ENCODE peak calls at places on chromosome 7, in ten cellular contexts. O is A172; D is adipocyte; R is activated CD8-positive, alpha-beta memory T cell treated with anti-CD3 and anti-CD28 coated beads, Interleukin-2, amount 50 U/mL, for 4 hours; C is NAMALWA; M is right cardiac atrium; A is non-pigmented ciliary epithelial cell; J is activated effector memory CD4-positive, alpha-beta T cell treated with anti-CD3 and anti-CD28 coated beads, Interleukin-2, amount 50 U/mL, for 16 hours; G is head of caudate nucleus; L is neuronal stem cell. X is an unnamed sample.

GRCh38 chr7:128257458-128257857 is 16.4 kb downstream of the LEP start:
- DNase-seq in L (no peak), R (no peak), G (no peak), J (peak), C (no peak), A (no peak), D (no peak), O (no peak), M (no peak), X (no peak)

GRCh38 chr7:106332186-106332585 is 47.4 kb upstream of the NAMPT start:
- DNase-seq in J (no peak), D (no peak), R (no peak), M (no peak), O (no peak), L (no peak), G (no peak), A (no peak), C (no peak), X (no peak)

GRCh38 chr7:30750574-30751256 is 1.2 kb upstream of the INMT start:
- DNase-seq in M (peak), L (no peak), D (peak), J (no peak), A (peak), C (no peak), O (peak), G (no peak), R (no peak), X (peak)

GRCh38 chr7:79317728-79318127 is 135.7 kb downstream of the MAGI2 start:
- DNase-seq in D (peak), R (no peak), M (no peak), C (no peak), L (no peak), J (no peak), A (peak), G (no peak), O (peak), X (no peak)

GRCh38 chr7:79185605-79186004 is 267.9 kb downstream of the MAGI2 start:
- DNase-seq in G (no peak), M (no peak), A (no peak), J (no peak), C (no peak), O (no peak), L (no peak), D (no peak), R (no peak), X (no peak)

GRCh38 chr7:111232249-111233084 is 141.5 kb downstream of the LRRN3 start:
- DNase-seq in J (no peak), C (no peak), D (peak), A (peak), R (no peak), L (no peak), O (peak), G (no peak), M (no peak), X (no peak)

GRCh38 chr7:33076737-33077136 is 14.2 kb upstream of the NT5C3A start:
- DNase-seq in M (no peak), L (no peak), A (no peak), J (no peak), R (no peak), C (no peak), D (no peak), O (no peak), G (no peak), X (no peak)

GRCh38 chr7:3861941-3862340 is 560.9 kb downstream of the SDK1 start:
- DNase-seq in C (no peak), G (no peak), L (no peak), M (peak), O (peak), A (peak), J (no peak), R (no peak), D (peak), X (no peak)

GRCh38 chr7:2299131-2299829 is 15.0 kb downstream of the SNX8 start:
- DNase-seq in G (no peak), O (no peak), D (peak), C (peak), R (peak), M (peak), J (no peak), A (peak), L (no peak), X (peak)

GRCh38 chr7:66099232-66099550 is 15.5 kb upstream of the CRCP start:
- DNase-seq in A (no peak), M (no peak), L (no peak), R (no peak), D (no peak), C (no peak), G (no peak), O (no peak), J (no peak), X (no peak)

GRCh38 chr7:138853448-138853847 is 55.5 kb upstream of the ATP6V0A4 start:
- DNase-seq in R (no peak), D (peak), A (no peak), M (no peak), O (no peak), J (no peak), C (no peak), G (no peak), L (no peak), X (no peak)

GRCh38 chr7:540997-541396 is 21.4 kb upstream of the PDGFA start:
- DNase-seq in L (no peak), J (no peak), R (no peak), C (no peak), A (no peak), M (no peak), O (no peak), D (no peak), G (no peak), X (no peak)

GRCh38 chr7:128827248-128827958 is 2.8 kb upstream of the FLNC start:
- DNase-seq in D (peak), L (no peak), O (peak), R (no peak), A (no peak), J (no peak), C (no peak), G (no peak), M (peak), X (peak)

GRCh38 chr7:111770116-111770515 is 207.8 kb upstream of the IMMP2L start:
- DNase-seq in R (no peak), G (no peak), J (no peak), C (no peak), M (no peak), D (no peak), A (no peak), O (no peak), L (no peak), X (no peak)

GRCh38 chr7:2680792-2681490 is 7.1 kb upstream of the AMZ1 start:
- DNase-seq in D (peak), J (peak), O (peak), M (peak), A (no peak), L (peak), G (peak), R (peak), C (peak), X (peak)

GRCh38 chr7:7861211-7861633 is 107.4 kb upstream of the GLCCI1 start:
- DNase-seq in C (no peak), R (no peak), L (no peak), M (no peak), O (peak), A (no peak), G (no peak), D (peak), J (no peak), X (no peak)